ENCODE peak calls at places on chromosomes 13 and 19, in five cellular contexts. I is germinal center, L is tibial nerve, M is HS-27A, T is neural progenitor cell. R is an unnamed sample.

GRCh38 chr13:99590519-99591011 is 89.3 kb downstream of the TM9SF2 start:
- DNase-seq in M (no peak), L (no peak), T (no peak), I (no peak), R (no peak)

GRCh38 chr13:27450921-27451461 is 627 bp upstream of the MTIF3 start:
- DNase-seq in M (no peak), I (peak; percentile 10), T (peak; percentile 58), L (no peak), R (peak; percentile 78)

GRCh38 chr19:41691268-41691970 is 3.3 kb upstream of the CEACAM7 start:
- DNase-seq in M (no peak), T (no peak), I (peak; percentile 35), L (no peak), R (peak; percentile 87)

GRCh38 chr13:98399756-98400155 is 177.2 kb downstream of the STK24 start:
- DNase-seq in L (no peak), M (no peak), I (no peak), T (no peak), R (no peak)

GRCh38 chr13:107730835-107731234 is 484.5 kb downstream of the LIG4 start:
- DNase-seq in M (no peak), L (no peak), T (no peak), I (no peak), R (no peak)

GRCh38 chr13:93690139-93690538 is 463.5 kb downstream of the GPC6 start:
- DNase-seq in I (no peak), T (peak; percentile 70), L (peak; percentile 18), M (no peak), R (peak; percentile 60)

GRCh38 chr19:11971045-11971444 is 6.2 kb downstream of the ZNF763 start:
- DNase-seq in L (no peak), I (no peak), M (no peak), T (no peak), R (no peak)

GRCh38 chr13:89982406-89983085 is 1364.9 kb upstream of the MIR17HG start:
- DNase-seq in M (no peak), L (no peak), T (no peak), I (no peak), R (no peak)

GRCh38 chr13:18212873-18213272 is 968.8 kb downstream of the TUBA3C start:
- DNase-seq in M (no peak), T (no peak), L (peak; percentile 52), I (no peak), R (no peak)

GRCh38 chr19:42316223-42317211 is 3.4 kb downstream of the TMEM145 start:
- DNase-seq in I (no peak), L (no peak), T (no peak), M (no peak), R (no peak)

GRCh38 chr13:28636078-28636477 is 22.9 kb upstream of the POMP start:
- DNase-seq in T (no peak), I (no peak), M (no peak), L (no peak), R (no peak)

GRCh38 chr19:1470864-1471513 is 8.0 kb downstream of the C19orf25 start:
- DNase-seq in M (no peak), L (no peak), T (peak; percentile 92), I (no peak), R (peak; percentile 90)

GRCh38 chr13:20943519-20944012 is 41.0 kb upstream of the XPO4 start:
- DNase-seq in I (peak; percentile 50), T (peak; percentile 79), M (peak; percentile 68), L (peak; percentile 95), R (peak; percentile 93)

GRCh38 chr13:27658569-27658968 is 36.9 kb downstream of the POLR1D start:
- DNase-seq in I (no peak), M (no peak), L (no peak), T (no peak), R (no peak)

GRCh38 chr13:20174656-20175405 is 14.0 kb upstream of the GJA3 start:
- DNase-seq in I (no peak), L (peak; percentile 75), T (no peak), M (peak; percentile 50), R (peak; percentile 63)

GRCh38 chr19:33391631-33392249 is 18.2 kb downstream of the CEBPG start:
- DNase-seq in M (no peak), T (no peak), I (no peak), L (no peak), R (no peak)

GRCh38 chr13:72304121-72304745 is 423.2 kb downstream of the MZT1 start:
- DNase-seq in T (no peak), M (no peak), L (no peak), I (no peak), R (no peak)

GRCh38 chr13:101155920-101156319 is 260.4 kb downstream of the NALCN start:
- DNase-seq in L (no peak), M (no peak), T (peak; percentile 13), I (no peak), R (peak; percentile 58)

GRCh38 chr19:42333018-42333417 is 7.6 kb downstream of the MEGF8 start:
- DNase-seq in I (no peak), L (no peak), M (no peak), T (no peak), R (no peak)

GRCh38 chr13:99197257-99197651 is 3.4 kb upstream of the UBAC2 start:
- DNase-seq in L (no peak), I (no peak), M (no peak), T (no peak), R (peak; percentile 27)